ENCODE peak calls at places on chromosomes 5 and 9, in seven cellular contexts. K is fibroblast of pulmonary artery, Z is skeletal muscle cell, O is pons, A is head of caudate nucleus, X is Right ventricle myocardium superior, L is AG04450. G is an unnamed sample.

GRCh38 chr9:104772707-104773106 is 8.8 kb downstream of the NIPSNAP3B start:
- DNase-seq in K (peak; percentile 28), Z (peak; percentile 22), O (no peak), A (no peak), X (peak; percentile 54), L (no peak), G (no peak)

GRCh38 chr5:61603211-61603908 is 271.3 kb downstream of the ZSWIM6 start:
- DNase-seq in K (no peak), Z (no peak), O (peak; percentile 92), A (peak; percentile 82), X (peak; percentile 67), L (no peak), G (no peak)

GRCh38 chr5:172666251-172666650 is 25.2 kb downstream of the NEURL1B start:
- DNase-seq in K (peak; percentile 20), Z (no peak), O (no peak), A (no peak), X (no peak), L (no peak), G (no peak)

GRCh38 chr9:137320555-137321384 is 18.7 kb upstream of the NRARP start:
- DNase-seq in K (no peak), Z (no peak), O (no peak), A (no peak), X (peak; percentile 49), L (no peak), G (no peak)

GRCh38 chr5:127934791-127935256 is 148.7 kb upstream of the SLC12A2 start:
- DNase-seq in K (peak; percentile 86), Z (peak; percentile 62), O (no peak), A (no peak), X (no peak), L (no peak), G (peak; percentile 17)

GRCh38 chr5:119323630-119324000 is 32.2 kb upstream of the TNFAIP8 start:
- DNase-seq in K (peak; percentile 52), Z (no peak), O (no peak), A (no peak), X (no peak), L (no peak), G (peak; percentile 23)

GRCh38 chr9:86945868-86946711 is 1.2 kb downstream of the GAS1 start:
- DNase-seq in K (peak; percentile 72), Z (peak; percentile 44), O (peak; percentile 60), A (peak; percentile 87), X (peak; percentile 82), L (no peak), G (peak; percentile 43)

GRCh38 chr9:134778841-134779411 is 101.7 kb upstream of the FCN2 start:
- DNase-seq in K (peak; percentile 59), Z (no peak), O (peak; percentile 30), A (peak; percentile 51), X (peak; percentile 78), L (no peak), G (peak; percentile 73)

GRCh38 chr5:135890867-135891266 is 4.8 kb downstream of the IL9 start:
- DNase-seq in K (no peak), Z (no peak), O (no peak), A (no peak), X (no peak), L (no peak), G (no peak)

GRCh38 chr5:172932313-172933017 is 26.8 kb upstream of the RPL26L1 start:
- DNase-seq in K (peak; percentile 76), Z (no peak), O (peak; percentile 44), A (peak; percentile 78), X (peak; percentile 88), L (no peak), G (peak; percentile 89)

GRCh38 chr9:81825831-81826540 is 102.2 kb upstream of the SPATA31D4 start:
- DNase-seq in K (peak; percentile 32), Z (no peak), O (no peak), A (no peak), X (no peak), L (no peak), G (no peak)

GRCh38 chr9:108743901-108744371 is 111.8 kb downstream of the ACTL7B start:
- DNase-seq in K (no peak), Z (no peak), O (no peak), A (no peak), X (no peak), L (no peak), G (no peak)

GRCh38 chr5:98872679-98873078 is 56.1 kb downstream of the CHD1 start:
- DNase-seq in K (peak; percentile 54), Z (peak; percentile 24), O (no peak), A (no peak), X (no peak), L (no peak), G (no peak)

GRCh38 chr5:140214831-140215230 is 39.8 kb downstream of the CYSTM1 start:
- DNase-seq in K (peak; percentile 62), Z (peak; percentile 55), O (no peak), A (no peak), X (no peak), L (peak; percentile 67), G (no peak)

GRCh38 chr9:85949591-85950335 is 8.8 kb downstream of the NAA35 start:
- DNase-seq in K (peak; percentile 29), Z (no peak), O (no peak), A (no peak), X (no peak), L (no peak), G (no peak)

GRCh38 chr5:52961238-52961637 is 27.9 kb upstream of the ITGA2 start:
- DNase-seq in K (no peak), Z (no peak), O (no peak), A (no peak), X (no peak), L (no peak), G (no peak)

GRCh38 chr5:170704417-170705195 is 78.9 kb upstream of the GABRP start:
- DNase-seq in K (no peak), Z (no peak), O (no peak), A (no peak), X (no peak), L (no peak), G (peak; percentile 61)

GRCh38 chr5:167643616-167644015 is 647.8 kb upstream of the WWC1 start:
- DNase-seq in K (peak; percentile 48), Z (no peak), O (no peak), A (no peak), X (no peak), L (no peak), G (no peak)

GRCh38 chr5:1792842-1793266 is 6.8 kb downstream of the MRPL36 start:
- DNase-seq in K (peak; percentile 83), Z (peak; percentile 87), O (no peak), A (no peak), X (peak; percentile 42), L (peak; percentile 62), G (no peak)

GRCh38 chr5:4614088-4614487 is 526.0 kb upstream of the ADAMTS16 start:
- DNase-seq in K (no peak), Z (no peak), O (no peak), A (no peak), X (no peak), L (no peak), G (no peak)

GRCh38 chr5:83313431-83313830 is 158.1 kb upstream of the VCAN start:
- DNase-seq in K (peak; percentile 38), Z (no peak), O (no peak), A (no peak), X (no peak), L (no peak), G (no peak)

GRCh38 chr9:89044881-89045280 is 53.6 kb downstream of the S1PR3 start:
- DNase-seq in K (no peak), Z (no peak), O (no peak), A (no peak), X (no peak), L (no peak), G (no peak)

GRCh38 chr9:110351009-110351467 is 13.4 kb upstream of the TXNDC8 start:
- DNase-seq in K (peak; percentile 68), Z (peak; percentile 58), O (peak; percentile 28), A (no peak), X (no peak), L (peak; percentile 13), G (no peak)

GRCh38 chr9:97505845-97506244 is 4.4 kb downstream of the TMOD1 start:
- DNase-seq in K (no peak), Z (no peak), O (no peak), A (no peak), X (no peak), L (no peak), G (no peak)

GRCh38 chr5:31640024-31640423 is 1.1 kb downstream of the PDZD2 start:
- DNase-seq in K (no peak), Z (no peak), O (no peak), A (no peak), X (no peak), L (no peak), G (no peak)

GRCh38 chr9:90580576-90580975 is 62.0 kb downstream of the DIRAS2 start:
- DNase-seq in K (no peak), Z (no peak), O (no peak), A (no peak), X (no peak), L (no peak), G (no peak)

GRCh38 chr5:138544171-138545134 is 1.4 kb upstream of the ETF1 start:
- DNase-seq in K (peak; percentile 27), Z (no peak), O (peak; percentile 42), A (no peak), X (no peak), L (no peak), G (no peak)

GRCh38 chr9:113131689-113132151 is 19.1 kb upstream of the SLC31A2 start:
- DNase-seq in K (peak; percentile 59), Z (no peak), O (peak; percentile 81), A (no peak), X (no peak), L (no peak), G (peak; percentile 32)

G was measured in HEK293T.